ENCODE peak calls at places on chromosome 3, in ten cellular contexts. N, U, D, L, W, V, O, G, C and Y are unnamed samples.

GRCh38 chr3:160545481-160545880 is 19.9 kb downstream of the KPNA4 start:
- DNase-seq in O (no peak), N (no peak), V (no peak), L (no peak), D (no peak), C (no peak), U (no peak), G (no peak), W (no peak), Y (no peak)

GRCh38 chr3:60010778-60011177 is 961.0 kb upstream of the CFAP20DC start:
- DNase-seq in O (no peak), C (no peak), W (no peak), L (peak; percentile 27), U (no peak), V (no peak), D (no peak), G (no peak), N (no peak), Y (no peak)

GRCh38 chr3:177694316-177694715 is 497.0 kb upstream of the TBL1XR1 start:
- DNase-seq in W (peak; percentile 91), U (peak; percentile 85), O (peak; percentile 83), C (no peak), G (peak; percentile 66), V (peak; percentile 71), D (peak; percentile 46), N (no peak), L (peak; percentile 13), Y (peak; percentile 34)

GRCh38 chr3:103337179-103337845 is 902.5 kb downstream of the ZPLD1 start:
- DNase-seq in C (no peak), O (no peak), L (no peak), D (no peak), U (no peak), G (no peak), V (no peak), N (no peak), W (no peak), Y (no peak)

GRCh38 chr3:167814441-167814951 is 79.0 kb downstream of the SERPINI1 start:
- DNase-seq in D (peak; percentile 75), N (no peak), V (peak; percentile 21), G (peak; percentile 52), O (peak; percentile 70), L (no peak), U (peak; percentile 54), W (peak; percentile 17), C (no peak), Y (peak; percentile 75)

GRCh38 chr3:196214783-196215441 is 1.4 kb upstream of the SLC51A start:
- DNase-seq in D (no peak), V (no peak), L (no peak), U (no peak), N (no peak), W (peak; percentile 21), C (no peak), O (no peak), G (no peak), Y (no peak)

GRCh38 chr3:54575561-54575960 is 352.3 kb downstream of the LRTM1 start:
- DNase-seq in V (no peak), N (no peak), O (no peak), U (no peak), D (no peak), C (no peak), W (no peak), L (no peak), G (no peak), Y (no peak)

GRCh38 chr3:79766474-79767193 is 1.2 kb downstream of the ROBO1 start:
- DNase-seq in C (peak; percentile 13), W (peak; percentile 20), L (no peak), V (no peak), D (no peak), G (peak; percentile 11), N (no peak), O (no peak), U (no peak), Y (no peak)

GRCh38 chr3:143831208-143831607 is 17.1 kb downstream of the SLC9A9 start:
- DNase-seq in L (no peak), C (no peak), D (peak; percentile 72), U (peak; percentile 48), W (peak; percentile 60), G (no peak), O (peak; percentile 73), V (no peak), N (no peak), Y (peak; percentile 50)

GRCh38 chr3:128907706-128908445 is 28.5 kb downstream of the ACAD9 start:
- DNase-seq in V (no peak), G (no peak), U (no peak), D (no peak), C (no peak), L (no peak), W (no peak), N (no peak), O (no peak), Y (no peak)

GRCh38 chr3:64399205-64399800 is 174.0 kb upstream of the PRICKLE2 start:
- DNase-seq in G (peak; percentile 60), D (peak; percentile 78), C (no peak), O (peak; percentile 65), W (peak; percentile 81), L (peak; percentile 70), N (peak; percentile 23), V (no peak), U (peak; percentile 80), Y (no peak)

GRCh38 chr3:179591313-179591712 is 13.1 kb downstream of the MRPL47 start:
- DNase-seq in V (no peak), U (peak; percentile 25), L (no peak), W (peak; percentile 16), N (no peak), O (no peak), C (no peak), G (peak; percentile 8), D (no peak), Y (no peak)

GRCh38 chr3:193746832-193747231 is 153.8 kb downstream of the OPA1 start:
- DNase-seq in L (no peak), U (no peak), V (no peak), D (no peak), W (no peak), C (no peak), G (no peak), N (no peak), O (no peak), Y (no peak)

GRCh38 chr3:71219744-71220638 is 363.5 kb downstream of the FOXP1 start:
- DNase-seq in D (no peak), O (no peak), W (no peak), N (no peak), C (no peak), U (no peak), G (no peak), V (no peak), L (no peak), Y (no peak)

GRCh38 chr3:115217678-115218451 is 70.8 kb upstream of the ZBTB20 start:
- DNase-seq in D (peak; percentile 91), U (peak; percentile 83), V (peak; percentile 36), O (peak; percentile 64), G (peak; percentile 70), W (peak; percentile 83), L (peak; percentile 73), N (peak; percentile 10), C (peak; percentile 11), Y (peak; percentile 31)

GRCh38 chr3:157065201-157065600 is 94.7 kb downstream of the CCNL1 start:
- DNase-seq in D (no peak), L (no peak), V (no peak), G (no peak), N (no peak), W (no peak), U (no peak), C (no peak), O (no peak), Y (no peak)

GRCh38 chr3:155661730-155662129 is 83.1 kb downstream of the PLCH1 start:
- DNase-seq in U (no peak), L (no peak), O (no peak), D (no peak), C (no peak), W (no peak), V (no peak), N (no peak), G (no peak), Y (no peak)

DNA sequence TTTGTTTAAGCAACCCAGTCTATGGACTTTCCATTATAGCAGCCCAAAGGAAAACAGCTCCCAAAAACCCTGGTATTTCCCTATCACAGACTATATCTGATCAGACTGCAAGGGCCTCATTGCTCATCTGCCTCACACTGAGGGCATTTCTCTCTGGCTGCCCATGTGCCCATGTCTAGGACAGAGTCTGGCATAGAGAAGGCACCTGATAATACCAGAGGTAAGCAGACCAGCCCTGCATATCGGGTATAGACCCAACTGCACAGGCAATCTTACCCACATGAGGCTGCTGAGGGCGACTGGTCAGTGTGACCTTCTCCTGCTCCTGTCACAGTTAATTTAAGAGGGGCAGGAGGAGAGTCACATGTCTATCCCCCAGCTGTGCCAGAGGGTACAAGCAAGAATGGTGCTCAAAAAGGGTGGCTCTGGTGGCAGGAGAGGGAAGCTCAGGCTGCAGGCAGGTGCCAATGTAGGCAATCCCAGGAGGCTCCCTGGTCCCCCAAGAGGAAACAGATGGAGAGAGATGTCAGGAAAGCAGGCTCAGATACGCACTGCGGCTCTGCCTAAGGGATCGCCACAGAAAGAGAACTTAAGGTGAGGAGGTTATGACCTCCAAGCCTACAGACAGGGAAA is 3.1 kb downstream of the CSRNP1 start:
- DNase-seq in D (peak; percentile 38), U (no peak), O (no peak), C (no peak), N (no peak), G (no peak), W (no peak), V (no peak), L (no peak), Y (no peak)
- H3K4me3 ChIP-seq in D (peak overlapping the region; percentile 87), U (peak overlapping the region; percentile 86), O (peak overlapping the region; percentile 58), C (peak overlapping the region; percentile 99), N (peak overlapping the region; percentile 20), G (peak overlapping the region; percentile 53), W (peak overlapping the region; percentile 22), V (peak overlapping the region; percentile 31), L (no peak overlapping the region), Y (peak overlapping the region; percentile 72)

DNA sequence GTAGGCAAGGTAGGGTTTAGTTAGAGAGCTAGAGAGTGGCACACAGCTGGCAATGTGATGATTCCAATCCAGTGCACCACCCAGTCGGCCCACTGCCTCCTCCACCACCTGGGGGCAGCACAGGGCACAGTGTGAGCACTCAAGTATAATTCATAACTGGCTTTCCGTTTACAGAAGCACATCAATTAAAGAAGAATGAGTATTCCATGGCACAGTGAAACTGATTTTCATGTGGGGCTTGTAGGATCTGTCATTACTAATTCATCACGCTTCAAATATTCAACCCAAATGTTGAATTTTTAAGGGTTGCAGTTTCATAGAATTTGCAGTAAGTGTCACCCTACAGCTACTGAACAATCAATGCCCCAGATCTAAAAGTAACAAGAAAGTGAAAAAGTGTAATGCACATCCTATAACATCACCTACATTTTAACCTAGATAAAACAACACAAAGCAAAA is 149.9 kb downstream of the IGSF11 start:
- DNase-seq in N (no peak), V (no peak), C (peak; percentile 67), G (peak; percentile 46), O (peak; percentile 43), L (peak; percentile 89), U (peak; percentile 53), W (peak; percentile 63), D (peak; percentile 72), Y (no peak)
- H3K4me3 ChIP-seq in N (no peak overlapping the region), V (no peak overlapping the region), C (no peak overlapping the region), G (no peak overlapping the region), O (no peak overlapping the region), L (no peak overlapping the region), U (no peak overlapping the region), W (no peak overlapping the region), D (no peak overlapping the region), Y (no peak overlapping the region)

GRCh38 chr3:122066331-122067213 is 11.4 kb downstream of the CD86 start:
- DNase-seq in V (no peak), D (peak; percentile 4), G (no peak), L (no peak), O (no peak), N (no peak), C (no peak), U (no peak), W (no peak), Y (no peak)
- H3K4me3 ChIP-seq in V (no peak overlapping the region), D (no peak overlapping the region), G (no peak overlapping the region), L (no peak overlapping the region), O (no peak overlapping the region), N (no peak overlapping the region), C (no peak overlapping the region), U (no peak overlapping the region), W (no peak overlapping the region), Y (no peak overlapping the region)

GRCh38 chr3:11588755-11589154 is 55.0 kb downstream of the VGLL4 start:
- DNase-seq in V (no peak), L (no peak), D (no peak), G (no peak), C (no peak), N (no peak), U (no peak), O (no peak), W (no peak), Y (no peak)
- H3K4me3 ChIP-seq in V (no peak overlapping the region), L (no peak overlapping the region), D (no peak overlapping the region), G (no peak overlapping the region), C (no peak overlapping the region), N (no peak overlapping the region), U (no peak overlapping the region), O (no peak overlapping the region), W (no peak overlapping the region), Y (no peak overlapping the region)